ENCODE peak calls at places on chromosomes 13 and 19, in seven cellular contexts. A is Calu3, J is neuronal stem cell, W is CMK, D is lower leg skin, N is cardiac fibroblast, Z is HTR-8/SVneo. M is an unnamed sample.

GRCh38 chr13:75550159-75550567 is 572 bp downstream of the UCHL3 start:
- DNase-seq in A (peak; percentile 6), D (no peak), N (peak; percentile 63), Z (peak; percentile 51), W (no peak), J (no peak), M (no peak)

GRCh38 chr13:40206241-40207109 is 460.0 kb downstream of the FOXO1 start:
- DNase-seq in A (peak; percentile 64), Z (no peak), J (no peak), N (peak; percentile 52), D (peak; percentile 50), W (no peak), M (no peak)

GRCh38 chr13:76754414-76754813 is 131.8 kb downstream of the KCTD12 start:
- DNase-seq in W (no peak), J (no peak), A (no peak), D (no peak), Z (no peak), N (peak; percentile 93), M (no peak)

GRCh38 chr13:94065741-94066140 is 413.7 kb downstream of the DCT start:
- DNase-seq in A (no peak), W (no peak), D (no peak), N (no peak), Z (no peak), J (no peak), M (no peak)

GRCh38 chr13:79455331-79455730 is 25.6 kb upstream of the NDFIP2 start:
- DNase-seq in J (no peak), A (no peak), W (no peak), D (no peak), Z (no peak), N (no peak), M (no peak)

GRCh38 chr19:50821248-50821612 is 2.4 kb downstream of the KLK1 start:
- DNase-seq in W (no peak), A (no peak), D (no peak), N (no peak), J (no peak), Z (no peak), M (no peak)

GRCh38 chr19:7460562-7460966 is 28.3 kb downstream of the PEX11G start:
- DNase-seq in A (no peak), W (no peak), D (no peak), N (peak; percentile 65), Z (peak; percentile 76), J (no peak), M (no peak)

GRCh38 chr19:32652893-32653625 is 21.9 kb downstream of the ANKRD27 start:
- DNase-seq in Z (no peak), A (peak; percentile 71), N (peak; percentile 80), W (no peak), J (no peak), D (no peak), M (no peak)

GRCh38 chr13:90510319-90510718 is 837.2 kb upstream of the MIR17HG start:
- DNase-seq in W (no peak), D (no peak), Z (no peak), J (no peak), N (no peak), A (no peak), M (no peak)

GRCh38 chr19:46271488-46272197 is 25.2 kb upstream of the HIF3A start:
- DNase-seq in W (no peak), Z (peak; percentile 56), J (no peak), D (no peak), A (no peak), N (peak; percentile 78), M (no peak)

GRCh38 chr19:48493718-48494515 is 17.7 kb downstream of the LMTK3 start:
- DNase-seq in J (no peak), W (no peak), N (no peak), A (no peak), D (no peak), Z (no peak), M (no peak)

GRCh38 chr19:2594319-2594718 is 108.2 kb downstream of the GNG7 start:
- DNase-seq in J (no peak), N (no peak), A (no peak), Z (no peak), D (no peak), W (no peak), M (no peak)

GRCh38 chr19:17520865-17521264 is 9.4 kb downstream of the PGLS start:
- DNase-seq in D (no peak), N (no peak), Z (no peak), A (no peak), W (no peak), J (no peak), M (no peak)

GRCh38 chr19:8261347-8261746 is 46.8 kb downstream of the CD320 start:
- DNase-seq in D (no peak), Z (no peak), J (no peak), N (no peak), A (no peak), W (no peak), M (no peak)

GRCh38 chr19:46515879-46516350 is 20.2 kb upstream of the PNMA8B start:
- DNase-seq in W (no peak), D (no peak), N (peak; percentile 60), A (peak; percentile 34), Z (peak; percentile 66), J (no peak), M (no peak)

GRCh38 chr19:16180611-16181010 is 4.6 kb upstream of the FAM32A start:
- DNase-seq in N (peak; percentile 76), Z (peak; percentile 62), D (no peak), J (no peak), A (no peak), W (no peak), M (no peak)

GRCh38 chr13:38636756-38637155 is 50.1 kb upstream of the FREM2 start:
- DNase-seq in A (peak; percentile 67), J (no peak), Z (no peak), D (no peak), W (no peak), N (no peak), M (no peak)

GRCh38 chr19:1830568-1830967 is 17.7 kb downstream of the REXO1 start:
- DNase-seq in A (no peak), J (no peak), N (no peak), W (no peak), D (no peak), Z (no peak), M (no peak)

GRCh38 chr19:42471554-42472249 is 29.0 kb upstream of the CXCL17 start:
- DNase-seq in N (no peak), Z (no peak), A (peak; percentile 61), D (no peak), W (no peak), J (no peak), M (no peak)

GRCh38 chr13:102901615-102902305 is 55.9 kb downstream of the ERCC5 start:
- DNase-seq in N (no peak), A (no peak), J (no peak), Z (no peak), W (no peak), D (no peak), M (no peak)

GRCh38 chr13:24650157-24650556 is 30.1 kb upstream of the ATP12A start:
- DNase-seq in Z (no peak), W (no peak), N (peak; percentile 43), D (no peak), J (no peak), A (no peak), M (no peak)

GRCh38 chr13:34869737-34870136 is 72.3 kb upstream of the NBEA start:
- DNase-seq in Z (no peak), W (no peak), A (no peak), J (no peak), D (no peak), N (no peak), M (no peak)

GRCh38 chr19:35114656-35115537 is 726 bp upstream of the FXYD3 start:
- DNase-seq in Z (peak; percentile 80), W (peak; percentile 60), D (peak; percentile 82), J (peak; percentile 91), N (peak; percentile 67), A (peak; percentile 85), M (peak; percentile 46)

GRCh38 chr19:17755977-17756670 is 4.8 kb downstream of the FCHO1 start:
- DNase-seq in D (no peak), J (peak; percentile 87), Z (no peak), W (no peak), A (peak; percentile 39), N (peak; percentile 64), M (peak; percentile 42)

GRCh38 chr13:28494861-28495585 is at the start of gene FLT1:
- DNase-seq in Z (no peak), J (peak; percentile 38), N (peak; percentile 44), D (no peak), W (no peak), A (peak; percentile 6), M (no peak)

GRCh38 chr13:20101467-20102316 is 59.2 kb downstream of the GJA3 start:
- DNase-seq in D (no peak), N (no peak), W (no peak), J (no peak), A (no peak), Z (no peak), M (no peak)

M was measured in T follicular helper cell.